ENCODE peak calls at places on chromosomes 1 and 21, in nine cellular contexts. B is left colon; W is stimulated activated CD8-positive, alpha-beta memory T cell treated with anti-CD3 and anti-CD28 coated beads, Interleukin-15, amount 100 ng/mL, for 4 hours; E is GM13976; O is anterior cingulate cortex; D is activated naive CD8-positive, alpha-beta T cell treated with anti-CD3 and anti-CD28 coated beads, Interleukin-2, amount 10 ng/mL, durations not matched to agents 7 days and 5 days; C is retina; A is foreskin fibroblast; L is cerebellum. Q is an unnamed sample.
A peak's percentile ranks its signal among the peaks of the same experiment; 100 is the strongest.

GRCh38 chr1:51898090-51898734 is 19.7 kb upstream of the NRDC start:
- DNase-seq in W (no peak), E (no peak), B (no peak), D (no peak), L (no peak), C (no peak), O (no peak), A (peak; percentile 92), Q (no peak)

GRCh38 chr1:11473635-11474034 is 5.3 kb upstream of the DISP3 start:
- DNase-seq in D (peak; percentile 48), A (peak; percentile 31), B (peak; percentile 7), E (no peak), L (no peak), W (no peak), O (no peak), C (no peak), Q (peak; percentile 16)

GRCh38 chr1:32966900-32967299 is 2.3 kb upstream of the RNF19B start:
- DNase-seq in E (no peak), A (no peak), D (no peak), L (no peak), O (no peak), C (no peak), W (no peak), B (no peak), Q (no peak)

GRCh38 chr21:16124397-16125130 is 394.8 kb downstream of the USP25 start:
- DNase-seq in D (no peak), A (peak; percentile 93), O (no peak), L (no peak), E (no peak), W (no peak), B (no peak), C (no peak), Q (no peak)

GRCh38 chr1:218048828-218049227 is 236.3 kb upstream of the RRP15 start:
- DNase-seq in C (no peak), A (peak; percentile 2), O (no peak), W (no peak), L (no peak), D (no peak), E (no peak), B (no peak), Q (no peak)

GRCh38 chr1:51344602-51345299 is 14.4 kb upstream of the TTC39A start:
- DNase-seq in C (no peak), E (peak; percentile 63), D (no peak), L (no peak), A (no peak), W (no peak), B (peak; percentile 73), O (no peak), Q (peak; percentile 91)

GRCh38 chr1:238404506-238404905 is 513.8 kb upstream of the ZP4 start:
- DNase-seq in B (no peak), O (no peak), A (no peak), W (no peak), D (no peak), C (no peak), E (no peak), L (no peak), Q (no peak)

GRCh38 chr1:39840507-39840906 is 42.8 kb downstream of the TRIT1 start:
- DNase-seq in B (no peak), E (no peak), W (no peak), C (no peak), A (no peak), O (no peak), D (no peak), L (no peak), Q (no peak)

GRCh38 chr1:196366817-196367495 is 241.3 kb downstream of the KCNT2 start:
- DNase-seq in C (no peak), O (no peak), L (no peak), B (no peak), E (no peak), W (no peak), D (no peak), A (peak; percentile 9), Q (no peak)

GRCh38 chr1:231803353-231803752 is 176.8 kb downstream of the DISC1 start:
- DNase-seq in A (peak; percentile 90), E (no peak), C (no peak), D (no peak), B (no peak), W (no peak), O (no peak), L (no peak), Q (no peak)

GRCh38 chr21:36203603-36203889 is 46.9 kb downstream of the DOP1B start:
- DNase-seq in D (no peak), B (no peak), E (peak; percentile 72), O (no peak), W (no peak), L (no peak), A (peak; percentile 95), C (no peak), Q (peak; percentile 61)